ENCODE peak calls at places on chromosomes 7 and 10, in ten cellular contexts. M is activated CD8-positive, alpha-beta memory T cell treated with anti-CD3 and anti-CD28 coated beads for 4 hours; K is occipital lobe; B is hypothalamus; I is IMR-90; N is heart left ventricle; E is choroid plexus epithelial cell; J is activated CD4-positive, alpha-beta T cell treated with anti-CD3 and anti-CD28 coated beads for 1 hour; Y is neural crest cell; P is stimulated activated CD4-positive, alpha-beta T cell treated with anti-CD3 and anti-CD28 coated beads, TNF-alpha, amount 100 ng/mL, for 4 hours. H is an unnamed sample.

GRCh38 chr10:23538968-23539367 is 100.1 kb downstream of the OTUD1 start:
- DNase-seq in P (no peak), E (no peak), K (no peak), I (no peak), J (no peak), N (no peak), B (no peak), Y (no peak), M (no peak), H (no peak)

GRCh38 chr10:48444861-48445841 is 138.7 kb downstream of the MAPK8 start:
- DNase-seq in E (no peak), J (no peak), K (no peak), N (no peak), M (no peak), I (no peak), P (no peak), Y (no peak), B (no peak), H (no peak)

GRCh38 chr7:100575206-100575631 is 1.5 kb upstream of the SAP25 start:
- DNase-seq in M (no peak), I (no peak), E (no peak), B (no peak), P (no peak), Y (no peak), J (no peak), K (no peak), N (no peak), H (no peak)

GRCh38 chr7:105473163-105473562 is 48.9 kb downstream of the PUS7 start:
- DNase-seq in Y (no peak), K (no peak), P (no peak), M (no peak), N (no peak), J (no peak), I (peak), E (peak), B (no peak), H (no peak)

GRCh38 chr7:155782466-155782865 is 29.8 kb downstream of the SHH start:
- DNase-seq in I (no peak), K (no peak), B (no peak), E (no peak), P (no peak), Y (no peak), N (no peak), J (no peak), M (no peak), H (no peak)

GRCh38 chr10:130121486-130122079 is 11.0 kb upstream of the C10orf143 start:
- DNase-seq in E (no peak), B (no peak), K (no peak), J (no peak), M (no peak), Y (no peak), I (no peak), N (no peak), P (no peak), H (no peak)

GRCh38 chr7:151210087-151210854 is at the start of gene H2BK1:
- DNase-seq in Y (no peak), N (peak), K (no peak), J (no peak), E (no peak), B (no peak), P (no peak), I (no peak), M (no peak), H (no peak)

GRCh38 chr10:22318772-22319171 is 2.1 kb upstream of the BMI1 start:
- DNase-seq in B (no peak), Y (no peak), E (no peak), J (no peak), P (no peak), N (no peak), I (no peak), M (no peak), K (no peak), H (no peak)

GRCh38 chr10:114654829-114655575 is 3.1 kb downstream of the ABLIM1 start:
- DNase-seq in B (no peak), I (no peak), E (no peak), M (no peak), K (no peak), Y (no peak), N (no peak), P (no peak), J (no peak), H (no peak)

GRCh38 chr10:48608926-48609325 is 4.1 kb upstream of the ARHGAP22 start:
- DNase-seq in P (no peak), N (no peak), Y (no peak), E (no peak), B (no peak), I (peak), J (no peak), M (no peak), K (no peak), H (no peak)

GRCh38 chr10:11611248-11612003 is at the start of gene USP6NL:
- DNase-seq in J (peak), I (peak), P (peak), N (peak), M (no peak), K (peak), B (peak), E (peak), Y (peak), H (peak)

GRCh38 chr10:53534428-53534827 is 761.8 kb upstream of the MBL2 start:
- DNase-seq in M (no peak), P (no peak), N (no peak), J (no peak), E (no peak), K (no peak), Y (no peak), B (no peak), I (no peak), H (no peak)